ENCODE peak calls at places on chromosomes 7 and 10, in six cellular contexts. One of them, this sample, is unnamed. For H3K4me1, the result is how much of the 10 kb centered on the place peaks cover.

GRCh38 chr7:91286432-91286831 is 22.2 kb downstream of the FZD1 start:
- DNase-seq in PC-3: no peak
- DNase-seq in GM23338: peak
- DNase-seq in uterus: no peak
- DNase-seq in A673: peak
- DNase-seq in breast epithelium: no peak
- DNase-seq in this sample: no peak

GRCh38 chr7:107105591-107106245 is 61.2 kb downstream of the PRKAR2B start:
- DNase-seq in A673: no peak
- DNase-seq in breast epithelium: no peak
- DNase-seq in GM23338: no peak
- DNase-seq in PC-3: no peak
- DNase-seq in uterus: no peak
- DNase-seq in this sample: no peak

GRCh38 chr7:37918526-37918925 is 1.9 kb upstream of the SFRP4 start:
- DNase-seq in GM23338: peak
- DNase-seq in A673: no peak
- DNase-seq in breast epithelium: no peak
- DNase-seq in PC-3: no peak
- DNase-seq in uterus: no peak
- DNase-seq in this sample: no peak

GRCh38 chr10:72719941-72720592 is 28.1 kb downstream of the MCU start:
- DNase-seq in PC-3: peak
- DNase-seq in uterus: no peak
- DNase-seq in GM23338: peak
- DNase-seq in A673: no peak
- DNase-seq in breast epithelium: no peak
- DNase-seq in this sample: no peak

GRCh38 chr7:116809636-116810266 is 52.6 kb upstream of the CAPZA2 start:
- DNase-seq in PC-3: peak
- DNase-seq in uterus: no peak
- DNase-seq in breast epithelium: no peak
- DNase-seq in A673: peak
- DNase-seq in GM23338: peak
- DNase-seq in this sample: no peak

GRCh38 chr7:105336009-105336408 is 52.7 kb downstream of the SRPK2 start:
- DNase-seq in GM23338: no peak
- DNase-seq in PC-3: peak
- DNase-seq in A673: peak
- DNase-seq in breast epithelium: no peak
- DNase-seq in uterus: no peak
- DNase-seq in this sample: no peak

GRCh38 chr10:123808873-123809272 is 82.7 kb downstream of the CPXM2 start:
- DNase-seq in GM23338: no peak
- DNase-seq in PC-3: peak
- DNase-seq in A673: no peak
- DNase-seq in breast epithelium: no peak
- DNase-seq in uterus: no peak
- DNase-seq in this sample: peak

GRCh38 chr10:119360181-119360921 is 153.0 kb downstream of the GRK5 start:
- DNase-seq in PC-3: no peak
- DNase-seq in A673: peak
- DNase-seq in uterus: no peak
- DNase-seq in breast epithelium: no peak
- DNase-seq in GM23338: no peak
- DNase-seq in this sample: no peak

GRCh38 chr7:126436213-126436868 is 816.4 kb downstream of the GRM8 start:
- DNase-seq in A673: no peak
- DNase-seq in GM23338: no peak
- DNase-seq in breast epithelium: no peak
- DNase-seq in PC-3: no peak
- DNase-seq in uterus: no peak
- DNase-seq in this sample: no peak

GRCh38 chr10:95485030-95485429 is 76.1 kb downstream of the SORBS1 start:
- DNase-seq in A673: no peak
- DNase-seq in uterus: peak
- DNase-seq in breast epithelium: no peak
- DNase-seq in GM23338: no peak
- DNase-seq in PC-3: peak
- DNase-seq in this sample: no peak

GRCh38 chr7:80087051-80087767 is 47.4 kb upstream of the GNAI1 start:
- DNase-seq in GM23338: no peak
- DNase-seq in A673: peak
- DNase-seq in PC-3: peak
- DNase-seq in uterus: no peak
- DNase-seq in breast epithelium: no peak
- DNase-seq in this sample: no peak

GRCh38 chr7:144026203-144026883 is 22.4 kb upstream of the OR2A5 start:
- DNase-seq in PC-3: no peak
- DNase-seq in breast epithelium: no peak
- DNase-seq in uterus: no peak
- DNase-seq in GM23338: peak
- DNase-seq in A673: no peak
- DNase-seq in this sample: no peak

GRCh38 chr7:151251328-151251925 is 2.9 kb upstream of the SMARCD3 start:
- DNase-seq in PC-3: no peak
- DNase-seq in A673: peak
- DNase-seq in uterus: peak
- DNase-seq in breast epithelium: no peak
- DNase-seq in GM23338: peak
- DNase-seq in this sample: no peak

GRCh38 chr10:48606530-48607355 is 1.9 kb upstream of the ARHGAP22 start:
- DNase-seq in breast epithelium: no peak
- DNase-seq in GM23338: no peak
- DNase-seq in PC-3: peak
- DNase-seq in A673: no peak
- DNase-seq in uterus: no peak
- DNase-seq in this sample: peak

GRCh38 chr10:100600218-100600617 is 64.5 kb downstream of the HIF1AN start:
- DNase-seq in PC-3: peak
- DNase-seq in A673: no peak
- DNase-seq in uterus: no peak
- DNase-seq in breast epithelium: no peak
- DNase-seq in GM23338: no peak
- DNase-seq in this sample: no peak

DNA sequence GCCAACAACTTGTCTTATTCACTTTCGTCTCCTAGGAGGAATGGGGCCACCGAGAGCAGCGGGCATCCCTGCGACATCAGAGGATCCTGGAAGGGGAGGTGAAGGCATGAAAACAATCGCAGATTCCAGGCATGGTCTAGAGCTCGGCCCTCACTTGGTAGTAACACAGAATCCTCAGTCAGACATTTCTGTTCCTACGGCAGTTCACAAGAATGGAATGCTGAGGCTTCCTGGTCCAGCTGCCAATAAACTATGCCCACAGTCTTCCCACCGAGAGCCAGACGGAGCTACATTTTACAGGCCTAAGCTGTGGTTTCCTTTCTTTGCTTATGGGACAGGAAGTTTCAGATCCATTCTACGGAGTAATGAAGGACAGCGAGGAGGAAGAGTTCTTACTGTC is 75.8 kb downstream of the OR13A1 start:
- DNase-seq in uterus: no peak
- DNase-seq in A673: no peak
- DNase-seq in PC-3: no peak
- DNase-seq in GM23338: no peak
- DNase-seq in breast epithelium: no peak
- DNase-seq in this sample: peak
- H3K4me1 ChIP-seq in uterus: under half
- H3K4me1 ChIP-seq in A673: under half
- H3K4me1 ChIP-seq in PC-3: under half
- H3K4me1 ChIP-seq in GM23338: under half
- H3K4me1 ChIP-seq in breast epithelium: under half
- H3K4me1 ChIP-seq in this sample: under half

GRCh38 chr10:29658984-29659769 is 24.4 kb upstream of the SVIL start:
- DNase-seq in A673: peak
- DNase-seq in GM23338: no peak
- DNase-seq in breast epithelium: no peak
- DNase-seq in uterus: peak
- DNase-seq in PC-3: peak
- DNase-seq in this sample: no peak
- TF ChIP-seq CTCF in A673: peak
- TF ChIP-seq CTCF in GM23338: no peak
- TF ChIP-seq CTCF in breast epithelium: peak
- TF ChIP-seq CTCF in uterus: peak
- TF ChIP-seq CTCF in PC-3: no peak
- TF ChIP-seq CTCF in this sample: peak

GRCh38 chr10:132419631-132420468 is 22.9 kb downstream of the PWWP2B start:
- DNase-seq in A673: no peak
- DNase-seq in GM23338: no peak
- DNase-seq in PC-3: no peak
- DNase-seq in uterus: no peak
- DNase-seq in breast epithelium: no peak
- DNase-seq in this sample: no peak
- H3K4me1 ChIP-seq in A673: under half
- H3K4me1 ChIP-seq in GM23338: under half
- H3K4me1 ChIP-seq in PC-3: under half
- H3K4me1 ChIP-seq in uterus: under half
- H3K4me1 ChIP-seq in breast epithelium: under half
- H3K4me1 ChIP-seq in this sample: half or more

DNA sequence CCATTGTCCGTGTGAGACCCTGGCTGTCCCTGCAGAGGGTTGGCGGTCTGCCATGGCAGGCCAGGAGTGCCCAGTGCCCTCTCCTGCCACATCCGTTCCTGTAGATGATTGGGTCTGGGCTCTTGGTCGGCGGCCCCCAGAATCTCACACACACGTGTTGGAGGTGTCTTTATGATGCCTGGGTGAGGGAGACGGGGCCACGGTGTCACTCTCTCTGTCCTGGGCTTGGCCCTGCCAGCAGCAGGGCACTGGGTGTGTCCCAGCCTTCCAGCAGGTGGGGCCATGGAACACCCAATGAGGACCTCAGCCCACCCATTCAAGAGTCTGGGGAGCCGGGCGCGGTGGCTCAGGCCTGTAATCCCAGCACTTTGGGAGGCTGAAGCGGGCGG is 30.2 kb downstream of the UNC5B start:
- DNase-seq in PC-3: no peak
- DNase-seq in breast epithelium: no peak
- DNase-seq in uterus: no peak
- DNase-seq in A673: no peak
- DNase-seq in GM23338: peak
- DNase-seq in this sample: no peak
- TF ChIP-seq CTCF in PC-3: no peak
- TF ChIP-seq CTCF in breast epithelium: no peak
- TF ChIP-seq CTCF in uterus: no peak
- TF ChIP-seq CTCF in A673: peak
- TF ChIP-seq CTCF in GM23338: peak
- TF ChIP-seq CTCF in this sample: no peak

This sample was measured in esophagus muscularis mucosa.